ENCODE peak calls at places on chromosome 2, in eight cellular contexts. I is A549, F is heart right ventricle, K is psoas muscle, R is RCC 7860, M is IMR-90, B is NCI-H1694 treated with DMSO at 0.1 percent for 48 hours, H is body of pancreas. N is an unnamed sample.

GRCh38 chr2:214192711-214193110 is 218.1 kb upstream of the VWC2L start:
- DNase-seq in I (no peak), F (no peak), K (no peak), R (no peak), M (peak), B (no peak), H (no peak), N (no peak)

GRCh38 chr2:47344890-47345583 is 57.9 kb upstream of the MSH2 start:
- DNase-seq in I (peak), F (peak), K (peak), R (peak), M (peak), B (peak), H (peak), N (peak)

GRCh38 chr2:68799615-68800400 is 65.2 kb downstream of the ARHGAP25 start:
- DNase-seq in I (no peak), F (no peak), K (no peak), R (no peak), M (no peak), B (no peak), H (no peak), N (no peak)

GRCh38 chr2:60676950-60677349 is 79.1 kb upstream of the PAPOLG start:
- DNase-seq in I (no peak), F (no peak), K (no peak), R (no peak), M (no peak), B (no peak), H (no peak), N (peak)

GRCh38 chr2:227488045-227488444 is 16.1 kb downstream of the AGFG1 start:
- DNase-seq in I (no peak), F (no peak), K (no peak), R (no peak), M (no peak), B (no peak), H (no peak), N (no peak)

GRCh38 chr2:39649491-39649890 is 16.2 kb upstream of the TMEM178A start:
- DNase-seq in I (no peak), F (no peak), K (no peak), R (no peak), M (no peak), B (no peak), H (no peak), N (no peak)

GRCh38 chr2:238256594-238257104 is 16.8 kb upstream of the HES6 start:
- DNase-seq in I (peak), F (peak), K (peak), R (peak), M (peak), B (peak), H (peak), N (no peak)

GRCh38 chr2:212711851-212712250 is 173.2 kb upstream of the ERBB4 start:
- DNase-seq in I (no peak), F (no peak), K (no peak), R (peak), M (peak), B (no peak), H (no peak), N (no peak)